ENCODE peak calls at places on chromosomes 16 and 17, in nine cellular contexts. X is H1; B is adipocyte; W is neuronal stem cell; O is breast epithelium; L is CD4-positive, alpha-beta memory T cell; U is lower lobe of right lung; C is testis; G is Panc1. A is an unnamed sample.

GRCh38 chr17:27609606-27610303 is 21.2 kb upstream of the LGALS9 start:
- DNase-seq in X (no peak), B (peak; percentile 44), W (no peak), O (no peak), L (peak; percentile 16), U (no peak), C (peak; percentile 70), G (no peak), A (peak; percentile 67)

GRCh38 chr17:1829189-1829578 is 518 bp downstream of the SMYD4 start:
- DNase-seq in X (no peak), B (no peak), W (peak; percentile 5), O (peak; percentile 23), L (no peak), U (no peak), C (peak; percentile 35), G (no peak), A (peak; percentile 18)

GRCh38 chr17:58219789-58220183 is 731 bp upstream of the MKS1 start:
- DNase-seq in X (no peak), B (no peak), W (no peak), O (no peak), L (no peak), U (no peak), C (peak; percentile 21), G (no peak), A (no peak)

GRCh38 chr16:11303405-11304138 is 22.4 kb upstream of the PRM1 start:
- DNase-seq in X (no peak), B (peak; percentile 46), W (no peak), O (peak; percentile 41), L (no peak), U (peak; percentile 60), C (peak; percentile 60), G (no peak), A (no peak)

GRCh38 chr17:70171159-70171558 is 1.8 kb downstream of the KCNJ2 start:
- DNase-seq in X (no peak), B (no peak), W (no peak), O (no peak), L (no peak), U (no peak), C (no peak), G (no peak), A (no peak)

GRCh38 chr16:70395345-70395901 is 43.5 kb downstream of the ST3GAL2 start:
- DNase-seq in X (peak; percentile 57), B (peak; percentile 41), W (peak; percentile 48), O (no peak), L (peak; percentile 48), U (peak; percentile 85), C (peak; percentile 55), G (no peak), A (peak; percentile 83)

GRCh38 chr16:59373632-59374031 is 639.5 kb upstream of the GOT2 start:
- DNase-seq in X (no peak), B (no peak), W (no peak), O (no peak), L (no peak), U (no peak), C (no peak), G (no peak), A (no peak)

GRCh38 chr16:48188449-48189102 is 32.8 kb upstream of the ABCC12 start:
- DNase-seq in X (no peak), B (no peak), W (no peak), O (no peak), L (no peak), U (no peak), C (no peak), G (no peak), A (no peak)

GRCh38 chr17:66338937-66339336 is 36.5 kb downstream of the PRKCA start:
- DNase-seq in X (no peak), B (no peak), W (no peak), O (no peak), L (no peak), U (no peak), C (peak; percentile 47), G (no peak), A (no peak)

GRCh38 chr16:72131036-72131435 is 37.4 kb downstream of the DHX38 start:
- DNase-seq in X (no peak), B (no peak), W (no peak), O (no peak), L (no peak), U (no peak), C (peak; percentile 37), G (no peak), A (no peak)

GRCh38 chr17:36858119-36859002 is 78.9 kb upstream of the LHX1 start:
- DNase-seq in X (no peak), B (no peak), W (no peak), O (no peak), L (no peak), U (no peak), C (no peak), G (no peak), A (no peak)

GRCh38 chr16:80931985-80932720 is 74.5 kb downstream of the CMC2 start:
- DNase-seq in X (peak; percentile 33), B (peak; percentile 80), W (peak; percentile 35), O (peak; percentile 37), L (no peak), U (peak; percentile 49), C (peak; percentile 86), G (no peak), A (peak; percentile 95)

GRCh38 chr16:82899731-82900454 is 273.1 kb downstream of the CDH13 start:
- DNase-seq in X (no peak), B (no peak), W (no peak), O (no peak), L (no peak), U (no peak), C (no peak), G (no peak), A (no peak)

GRCh38 chr17:67095803-67096202 is 51.4 kb downstream of the CACNG1 start:
- DNase-seq in X (no peak), B (no peak), W (no peak), O (no peak), L (no peak), U (no peak), C (no peak), G (no peak), A (no peak)

GRCh38 chr16:69404275-69404805 is 18.5 kb upstream of the TERF2 start:
- DNase-seq in X (no peak), B (peak; percentile 70), W (no peak), O (no peak), L (no peak), U (no peak), C (peak; percentile 53), G (no peak), A (no peak)

GRCh38 chr16:85455534-85455933 is 157.6 kb upstream of the GSE1 start:
- DNase-seq in X (no peak), B (no peak), W (no peak), O (no peak), L (no peak), U (no peak), C (peak; percentile 53), G (no peak), A (no peak)

GRCh38 chr16:83762141-83763024 is 45.4 kb upstream of the HSBP1 start:
- DNase-seq in X (no peak), B (no peak), W (no peak), O (no peak), L (no peak), U (no peak), C (no peak), G (no peak), A (no peak)

GRCh38 chr17:71869293-71869692 is 251.5 kb upstream of the SOX9 start:
- DNase-seq in X (no peak), B (no peak), W (no peak), O (no peak), L (no peak), U (no peak), C (no peak), G (no peak), A (no peak)

GRCh38 chr17:3956983-3957382 is 7.3 kb downstream of the ATP2A3 start:
- DNase-seq in X (no peak), B (no peak), W (no peak), O (no peak), L (no peak), U (no peak), C (no peak), G (no peak), A (no peak)

GRCh38 chr17:44284024-44284400 is 16.1 kb upstream of the SLC4A1 start:
- DNase-seq in X (no peak), B (no peak), W (no peak), O (no peak), L (no peak), U (no peak), C (no peak), G (no peak), A (no peak)

DNA sequence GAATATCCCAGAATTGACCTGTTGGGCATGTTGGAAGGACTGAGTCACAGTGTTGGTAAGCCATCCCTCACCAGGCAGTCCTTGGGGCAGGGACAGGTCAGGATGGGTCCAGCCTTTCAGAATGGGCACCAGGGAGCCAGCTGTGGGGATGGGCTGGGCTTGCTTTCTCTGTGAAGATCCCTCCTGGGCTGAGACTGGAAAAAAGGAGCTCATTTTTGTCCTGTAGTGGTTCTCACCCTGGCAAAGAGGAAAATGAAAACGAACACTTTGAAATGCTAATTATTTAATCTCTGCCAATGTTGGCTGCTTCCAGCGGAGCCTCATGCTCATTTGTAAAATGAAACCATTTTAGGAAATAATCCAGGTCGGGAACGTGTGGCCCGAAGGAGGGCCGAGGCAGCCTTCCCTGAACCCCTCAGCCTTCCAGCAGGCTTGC is 237.5 kb upstream of the SALL1 start:
- DNase-seq in X (no peak), B (no peak), W (no peak), O (no peak), L (no peak), U (no peak), C (no peak), G (no peak), A (no peak)
- H3K9me3 ChIP-seq in X (peaks cover 5% of the 10 kb centered on the region), B (peaks cover 5% of the 10 kb centered on the region), W (peaks cover 7% of the 10 kb centered on the region), O (peaks cover 6% of the 10 kb centered on the region), L (no peaks in the 10 kb centered on the region), U (peaks cover 7% of the 10 kb centered on the region), C (no peaks in the 10 kb centered on the region), G (no peaks in the 10 kb centered on the region), A (peaks cover 2% of the 10 kb centered on the region)

DNA sequence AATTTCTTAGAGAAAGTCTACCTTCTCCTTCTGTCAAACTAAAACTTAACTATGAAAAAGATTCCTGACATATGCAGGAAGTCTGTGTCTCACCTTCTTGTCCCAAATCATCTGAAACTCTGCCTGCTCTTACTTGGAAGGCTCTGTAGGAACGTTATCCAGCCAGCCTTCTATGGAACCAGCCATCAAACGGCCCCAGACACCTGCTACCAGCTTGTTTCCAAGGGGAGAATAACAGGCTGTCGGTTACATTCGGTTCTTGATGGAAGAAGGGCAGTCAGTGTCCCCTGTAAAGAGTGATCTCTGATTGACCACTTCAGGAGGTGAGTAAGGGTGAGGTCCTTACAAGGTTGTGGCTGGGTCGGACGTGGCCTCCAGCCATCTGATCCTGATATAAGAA is 1.7 kb downstream of the ADAMTS18 start:
- DNase-seq in X (no peak), B (no peak), W (no peak), O (no peak), L (no peak), U (no peak), C (no peak), G (no peak), A (no peak)
- H3K27me3 ChIP-seq in X (peaks cover 37% of the 10 kb centered on the region), B (peaks cover 48% of the 10 kb centered on the region), W (peaks cover 3% of the 10 kb centered on the region), O (no peaks in the 10 kb centered on the region), L (no peaks in the 10 kb centered on the region), U (peaks cover 34% of the 10 kb centered on the region), C (no peaks in the 10 kb centered on the region), G (no peaks in the 10 kb centered on the region), A (peaks cover 4% of the 10 kb centered on the region)

GRCh38 chr16:73872856-73873255 is 423.8 kb upstream of the PSMD7 start:
- DNase-seq in X (no peak), B (no peak), W (no peak), O (no peak), L (no peak), U (no peak), C (no peak), G (no peak), A (no peak)
- H3K4me1 ChIP-seq in X (peaks cover 3% of the 10 kb centered on the region), B (no peaks in the 10 kb centered on the region), W (no peaks in the 10 kb centered on the region), O (no peaks in the 10 kb centered on the region), L (no peaks in the 10 kb centered on the region), U (no peaks in the 10 kb centered on the region), C (no peaks in the 10 kb centered on the region), G (no peaks in the 10 kb centered on the region), A (no peaks in the 10 kb centered on the region)

GRCh38 chr16:3413730-3414379 is 12.8 kb downstream of the ZNF174 start:
- DNase-seq in X (no peak), B (no peak), W (no peak), O (no peak), L (no peak), U (no peak), C (peak; percentile 83), G (no peak), A (no peak)
- H3K9me3 ChIP-seq in X (peaks cover 47% of the 10 kb centered on the region), B (peaks cover 51% of the 10 kb centered on the region), W (peaks cover 33% of the 10 kb centered on the region), O (peaks cover 74% of the 10 kb centered on the region), L (peaks cover 33% of the 10 kb centered on the region), U (peaks cover 77% of the 10 kb centered on the region), C (no peaks in the 10 kb centered on the region), G (peaks cover 20% of the 10 kb centered on the region), A (peaks cover 16% of the 10 kb centered on the region)